ENCODE peak calls at places on chromosomes 12 and 14, in four cellular contexts. W is MM.1S, L is left ventricle myocardium inferior, D is right atrium auricular region. B is an unnamed sample.

GRCh38 chr12:114662512-114663177 is 21.3 kb downstream of the TBX3 start:
- DNase-seq in L (peak; percentile 70), D (peak; percentile 88), W (peak; percentile 35), B (no peak)

GRCh38 chr12:65306229-65306602 is 27.7 kb downstream of the MSRB3 start:
- DNase-seq in W (no peak), D (no peak), L (no peak), B (no peak)

GRCh38 chr12:77845831-77846230 is 15.1 kb downstream of the NAV3 start:
- DNase-seq in W (no peak), L (no peak), D (no peak), B (no peak)

GRCh38 chr12:76018111-76018510 is 13.5 kb downstream of the PHLDA1 start:
- DNase-seq in W (no peak), D (no peak), L (peak; percentile 49), B (no peak)

GRCh38 chr14:38000340-38000739 is 207.4 kb upstream of the SSTR1 start:
- DNase-seq in D (no peak), L (no peak), W (no peak), B (no peak)

GRCh38 chr12:20188930-20189653 is 179.2 kb upstream of the PDE3A start:
- DNase-seq in D (no peak), L (no peak), W (no peak), B (no peak)

GRCh38 chr12:28611501-28611900 is 421.2 kb downstream of the CCDC91 start:
- DNase-seq in W (no peak), D (no peak), L (no peak), B (no peak)

GRCh38 chr14:26941521-26941920 is 343.7 kb upstream of the NOVA1 start:
- DNase-seq in W (no peak), D (no peak), L (no peak), B (no peak)

GRCh38 chr12:123749355-123749754 is 12.7 kb upstream of the DNAH10 start:
- DNase-seq in W (no peak), D (no peak), L (no peak), B (no peak)
- H3K36me3 ChIP-seq in W (no peaks in the 10 kb centered on the region), D (peaks cover 51% of the 10 kb centered on the region), L (peaks cover 85% of the 10 kb centered on the region), B (peaks cover 33% of the 10 kb centered on the region)

GRCh38 chr12:22169281-22169824 is 123.3 kb downstream of the CMAS start:
- DNase-seq in D (no peak), L (no peak), W (no peak), B (no peak)

GRCh38 chr12:22172501-22172900 is 126.5 kb downstream of the CMAS start:
- DNase-seq in L (no peak), W (no peak), D (no peak), B (no peak)

DNA sequence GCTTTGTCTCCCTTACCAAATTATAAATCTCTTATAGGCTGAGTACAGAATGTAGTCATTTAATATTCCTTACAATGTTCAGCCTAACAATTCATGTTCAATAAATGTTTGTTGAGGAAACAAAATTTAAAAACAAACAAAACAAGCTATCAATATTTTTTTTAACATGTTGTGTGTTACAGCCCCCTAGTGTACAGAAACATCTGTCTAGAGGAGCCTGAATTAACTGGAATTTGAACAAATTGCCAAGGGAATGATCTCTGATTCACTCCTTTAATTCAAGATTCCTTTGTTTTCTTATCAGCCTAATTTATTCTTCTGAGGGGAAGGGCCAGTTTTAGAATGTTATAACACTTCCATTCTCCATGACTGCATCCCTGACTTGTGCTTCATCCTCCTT is 127.1 kb downstream of the CMAS start:
- DNase-seq in D (no peak), L (no peak), W (no peak), B (no peak)
- TF ChIP-seq CTCF in D (no peak), L (no peak), W (no peak), B (no peak)

DNA sequence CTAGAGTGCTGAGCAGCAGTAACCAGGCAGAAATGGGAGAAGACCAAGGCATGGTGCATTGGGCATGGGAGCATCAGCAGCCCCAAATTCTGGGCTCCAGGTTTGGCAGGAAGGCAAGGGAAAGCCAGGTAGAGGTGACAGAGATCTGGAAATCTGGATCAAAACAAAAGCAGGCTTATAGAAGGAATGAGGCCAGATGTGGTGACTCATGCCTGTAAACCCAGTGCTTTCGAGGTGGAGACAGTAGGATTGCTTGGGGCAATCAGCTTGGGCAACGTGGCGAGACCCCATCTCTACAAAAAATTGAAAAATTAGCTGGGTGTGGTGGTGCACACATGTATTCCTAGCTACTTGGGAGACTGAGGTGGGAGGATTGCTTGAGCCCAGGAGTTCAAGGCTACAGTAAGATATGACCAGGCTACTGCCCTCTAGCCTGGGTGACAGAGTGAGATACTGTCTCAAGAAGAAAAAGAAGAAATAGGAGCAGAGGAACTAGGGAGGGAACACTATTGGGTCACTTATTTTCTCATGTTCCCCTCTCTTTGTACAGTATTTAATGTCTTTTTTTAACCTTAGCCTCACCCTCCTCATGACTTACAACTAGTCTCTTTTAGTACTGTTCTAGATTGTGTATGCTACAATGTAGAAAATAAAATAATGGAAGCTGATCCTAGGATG is 25.1 kb downstream of the SLC4A8 start:
- DNase-seq in W (no peak), D (no peak), L (no peak), B (no peak)
- H3K36me3 ChIP-seq in W (no peaks in the 10 kb centered on the region), D (no peaks in the 10 kb centered on the region), L (no peaks in the 10 kb centered on the region), B (no peaks in the 10 kb centered on the region)

GRCh38 chr12:12562585-12563245 is at the start of gene DUSP16:
- DNase-seq in W (peak; percentile 89), D (peak; percentile 94), L (peak; percentile 92), B (peak; percentile 90)
- TF ChIP-seq CTCF in W (no peak), D (no peak), L (peak; percentile 46), B (peak; percentile 6)

DNA sequence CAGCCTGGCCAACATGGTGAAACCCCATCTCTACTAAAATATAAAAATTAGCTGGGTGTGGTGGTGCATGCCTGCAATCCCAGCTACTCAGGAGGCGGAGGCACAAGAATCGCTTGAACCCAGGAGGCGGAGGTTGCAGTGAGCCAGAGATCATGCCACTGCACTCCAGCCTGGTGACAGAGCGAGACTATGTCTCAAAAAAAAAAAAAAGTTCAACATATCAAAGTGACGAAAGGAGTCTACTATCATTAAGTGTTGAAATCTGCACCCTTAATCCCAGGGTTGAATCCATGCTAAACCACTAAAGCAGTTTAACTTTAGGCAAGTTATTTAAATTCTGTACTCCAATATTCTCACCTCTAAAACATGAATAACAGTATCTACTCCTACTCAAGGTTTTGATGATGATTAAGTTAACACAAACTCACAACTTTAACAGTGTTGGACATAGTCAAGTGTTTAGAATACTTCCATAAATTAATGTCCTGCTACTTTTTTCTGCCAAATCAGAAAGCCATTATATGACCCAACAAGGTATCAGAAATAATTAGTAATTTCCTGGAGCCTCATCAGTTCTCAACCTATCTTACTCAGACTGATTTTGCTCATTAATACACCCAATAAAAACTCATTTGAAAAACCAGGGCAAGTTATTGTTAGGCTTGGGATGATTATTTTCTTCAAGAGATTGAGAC is 10.9 kb downstream of the HNRNPC start:
- DNase-seq in D (no peak), W (no peak), L (no peak), B (no peak)
- H3K36me3 ChIP-seq in D (peaks cover 62% of the 10 kb centered on the region), W (peaks cover 4% of the 10 kb centered on the region), L (peaks cover 70% of the 10 kb centered on the region), B (peaks cover 19% of the 10 kb centered on the region)

B was measured in GM06990.